ENCODE peak calls at places on chromosome 12, in ten cellular contexts. P is MM.1S; H is aorta; Z is fibroblast of lung; T is tibial artery; O is AG04450; S is CD4-positive, alpha-beta T cell; M is Panc1; E is PC-3; R is left lung. L is an unnamed sample.
A peak's percentile ranks its signal among the peaks of the same experiment; 100 is the strongest.

GRCh38 chr12:106138646-106139421 is at the start of gene NUAK1:
- DNase-seq in H (peak; percentile 91), S (no peak), E (peak; percentile 54), O (no peak), Z (peak; percentile 33), P (peak; percentile 84), R (peak; percentile 65), M (no peak), T (peak; percentile 81), L (no peak)

GRCh38 chr12:99436584-99436983 is 211.0 kb upstream of the GARIN6 start:
- DNase-seq in P (no peak), T (no peak), H (no peak), E (no peak), Z (no peak), R (no peak), S (no peak), O (no peak), M (no peak), L (no peak)

GRCh38 chr12:34303091-34303870 is 281.0 kb downstream of the ALG10 start:
- DNase-seq in S (no peak), Z (no peak), H (peak; percentile 64), P (no peak), O (no peak), R (no peak), E (no peak), M (no peak), T (no peak), L (no peak)

GRCh38 chr12:103880299-103881142 is 39.5 kb upstream of the NT5DC3 start:
- DNase-seq in H (no peak), P (peak; percentile 81), M (no peak), Z (no peak), S (no peak), T (no peak), E (peak; percentile 26), R (no peak), O (no peak), L (no peak)

GRCh38 chr12:49359671-49360070 is 7.6 kb upstream of the SPATS2 start:
- DNase-seq in T (peak; percentile 46), H (no peak), M (no peak), E (no peak), P (no peak), S (no peak), R (no peak), Z (no peak), O (no peak), L (no peak)

GRCh38 chr12:6752181-6752930 is 585 bp downstream of the MLF2 start:
- DNase-seq in S (no peak), P (no peak), E (peak; percentile 17), H (peak; percentile 83), O (no peak), T (peak; percentile 75), R (peak; percentile 56), Z (peak; percentile 61), M (no peak), L (no peak)

GRCh38 chr12:29207120-29207519 is 58.0 kb downstream of the FAR2 start:
- DNase-seq in R (no peak), M (no peak), H (no peak), Z (no peak), P (no peak), E (peak; percentile 24), S (no peak), O (no peak), T (no peak), L (no peak)

GRCh38 chr12:219891-220352 is 6.0 kb upstream of the SLC6A12 start:
- DNase-seq in E (peak; percentile 56), R (peak; percentile 71), S (peak; percentile 12), T (peak; percentile 78), M (peak; percentile 17), P (peak; percentile 79), H (peak; percentile 84), O (no peak), Z (peak; percentile 19), L (no peak)

GRCh38 chr12:27382126-27382795 is 49.6 kb downstream of the BMAL2 start:
- DNase-seq in R (no peak), M (no peak), S (no peak), H (no peak), Z (peak; percentile 17), T (no peak), E (peak; percentile 33), P (no peak), O (no peak), L (no peak)

GRCh38 chr12:54304187-54304810 is 3.5 kb upstream of the NFE2 start:
- DNase-seq in T (peak; percentile 85), R (peak; percentile 93), O (no peak), E (peak; percentile 48), H (peak; percentile 80), P (no peak), Z (peak; percentile 56), S (no peak), M (no peak), L (no peak)

GRCh38 chr12:46659844-46660243 is 166.0 kb downstream of the SLC38A4 start:
- DNase-seq in O (no peak), S (no peak), M (no peak), R (no peak), P (no peak), Z (no peak), H (no peak), T (no peak), E (no peak), L (no peak)

GRCh38 chr12:42291680-42292079 is 34.2 kb downstream of the ZCRB1 start:
- DNase-seq in P (no peak), M (no peak), Z (no peak), S (no peak), R (no peak), T (no peak), H (no peak), E (no peak), O (no peak), L (no peak)

GRCh38 chr12:132965796-132966195 is 9.7 kb upstream of the ZNF605 start:
- DNase-seq in P (no peak), R (no peak), M (no peak), S (no peak), H (no peak), O (no peak), T (no peak), Z (no peak), E (no peak), L (no peak)
- H3K9me3 ChIP-seq in P (no peaks in the 10 kb centered on the region), R (peaks cover 85% of the 10 kb centered on the region), M (peaks cover 13% of the 10 kb centered on the region), S (no peaks in the 10 kb centered on the region), H (peaks cover 4% of the 10 kb centered on the region), O (peaks cover 76% of the 10 kb centered on the region), T (peaks cover 63% of the 10 kb centered on the region), Z (no peaks in the 10 kb centered on the region), E (peaks cover 6% of the 10 kb centered on the region), L (no peaks in the 10 kb centered on the region)

GRCh38 chr12:77299001-77299400 is 233.6 kb upstream of the E2F7 start:
- DNase-seq in P (no peak), E (no peak), T (no peak), S (no peak), M (no peak), O (no peak), R (no peak), H (no peak), Z (peak; percentile 38), L (no peak)
- H3K9me3 ChIP-seq in P (no peaks in the 10 kb centered on the region), E (no peaks in the 10 kb centered on the region), T (no peaks in the 10 kb centered on the region), S (no peaks in the 10 kb centered on the region), M (no peaks in the 10 kb centered on the region), O (no peaks in the 10 kb centered on the region), R (no peaks in the 10 kb centered on the region), H (no peaks in the 10 kb centered on the region), Z (no peaks in the 10 kb centered on the region), L (peaks cover 3% of the 10 kb centered on the region)

GRCh38 chr12:62724285-62724684 is 210.7 kb downstream of the PPM1H start:
- DNase-seq in M (no peak), T (no peak), H (no peak), R (no peak), S (no peak), O (no peak), Z (no peak), P (no peak), E (no peak), L (no peak)

GRCh38 chr12:62720661-62721330 is 214.2 kb downstream of the PPM1H start:
- DNase-seq in E (peak; percentile 48), Z (peak; percentile 45), S (no peak), O (no peak), R (no peak), P (no peak), M (no peak), H (no peak), T (no peak), L (no peak)

GRCh38 chr12:62725781-62726180 is 209.2 kb downstream of the PPM1H start:
- DNase-seq in M (no peak), R (no peak), E (peak; percentile 28), T (no peak), H (no peak), S (no peak), O (no peak), Z (no peak), P (no peak), L (no peak)

GRCh38 chr12:62724947-62725447 is 210.0 kb downstream of the PPM1H start:
- DNase-seq in M (peak; percentile 72), Z (peak; percentile 92), P (no peak), O (peak; percentile 79), H (no peak), R (peak; percentile 47), E (peak; percentile 98), T (no peak), S (no peak), L (no peak)

DNA sequence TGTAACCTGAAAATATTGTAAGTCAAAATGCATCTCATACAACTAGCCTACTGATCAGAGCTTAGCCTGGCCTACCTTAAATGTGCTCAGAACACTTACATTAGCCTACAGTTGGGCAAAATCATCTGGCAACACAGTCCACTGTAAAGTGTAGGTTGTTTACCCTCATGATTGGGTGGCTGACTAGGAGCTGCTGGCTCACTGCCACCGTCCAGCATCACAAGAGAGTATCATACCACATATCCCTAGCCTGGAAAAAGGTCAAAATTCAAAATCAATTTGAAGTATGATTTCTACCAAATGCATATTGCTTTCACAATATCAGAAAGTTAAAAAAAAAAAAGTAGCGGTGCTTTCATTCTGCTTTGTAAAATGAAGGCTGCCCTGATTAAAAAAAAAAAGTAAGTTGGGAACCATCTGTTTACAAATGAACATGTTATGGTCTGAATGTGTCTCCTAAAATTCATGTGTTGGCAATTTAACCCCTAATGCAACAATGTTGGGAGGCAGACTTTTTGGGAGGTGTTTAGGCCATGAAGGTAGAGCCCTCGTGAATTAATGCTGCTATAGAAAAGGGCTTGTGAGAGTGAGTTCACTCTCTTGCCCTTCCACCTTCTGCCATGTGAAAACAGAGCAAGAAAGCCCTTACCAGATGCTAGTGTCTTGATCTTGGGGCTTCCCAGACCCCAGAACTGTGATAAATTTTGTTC is 211.8 kb downstream of the PPM1H start:
- DNase-seq in H (no peak), Z (peak; percentile 32), P (no peak), E (peak; percentile 64), O (no peak), T (no peak), M (no peak), R (no peak), S (no peak), L (no peak)
- H3K9me3 ChIP-seq in H (no peaks in the 10 kb centered on the region), Z (no peaks in the 10 kb centered on the region), P (no peaks in the 10 kb centered on the region), E (no peaks in the 10 kb centered on the region), O (no peaks in the 10 kb centered on the region), T (no peaks in the 10 kb centered on the region), M (no peaks in the 10 kb centered on the region), R (no peaks in the 10 kb centered on the region), S (no peaks in the 10 kb centered on the region), L (no peaks in the 10 kb centered on the region)

GRCh38 chr12:125954362-125954761 is 889.1 kb downstream of the AACS start:
- DNase-seq in P (no peak), E (no peak), S (no peak), T (no peak), H (no peak), O (no peak), R (no peak), M (no peak), Z (no peak), L (no peak)

GRCh38 chr12:125944446-125944845 is 879.2 kb downstream of the AACS start:
- DNase-seq in P (no peak), S (no peak), O (no peak), H (no peak), M (no peak), Z (no peak), E (peak; percentile 5), T (no peak), R (no peak), L (no peak)

GRCh38 chr12:125949471-125949870 is 884.2 kb downstream of the AACS start:
- DNase-seq in Z (no peak), H (no peak), R (no peak), P (no peak), M (no peak), T (no peak), S (no peak), E (no peak), O (no peak), L (no peak)
- H3K9me3 ChIP-seq in Z (no peaks in the 10 kb centered on the region), H (no peaks in the 10 kb centered on the region), R (no peaks in the 10 kb centered on the region), P (no peaks in the 10 kb centered on the region), M (no peaks in the 10 kb centered on the region), T (no peaks in the 10 kb centered on the region), S (no peaks in the 10 kb centered on the region), E (peaks cover 8% of the 10 kb centered on the region), O (peaks cover 38% of the 10 kb centered on the region), L (no peaks in the 10 kb centered on the region)